ENCODE peak calls at places on chromosomes 6 and 20, in five cellular contexts. O, G, Y, I and D are unnamed samples.

GRCh38 chr20:45578151-45578660 is 878 bp downstream of the WFDC8 start:
- DNase-seq in O (no peak), G (no peak), Y (peak), I (no peak), D (no peak)

GRCh38 chr20:32356935-32357868 is 929 bp upstream of the ASXL1 start:
- DNase-seq in O (no peak), G (no peak), Y (no peak), I (no peak), D (no peak)

GRCh38 chr20:6489361-6490154 is 277.9 kb upstream of the BMP2 start:
- DNase-seq in O (no peak), G (no peak), Y (peak), I (no peak), D (no peak)

GRCh38 chr20:24495266-24495665 is 25.8 kb downstream of the SYNDIG1 start:
- DNase-seq in O (no peak), G (no peak), Y (no peak), I (no peak), D (no peak)

GRCh38 chr6:149457316-149457884 is 27.4 kb downstream of the ZC3H12D start:
- DNase-seq in O (no peak), G (no peak), Y (no peak), I (no peak), D (no peak)

GRCh38 chr20:12535770-12536169 is 473.0 kb upstream of the SPTLC3 start:
- DNase-seq in O (no peak), G (no peak), Y (no peak), I (no peak), D (no peak)

GRCh38 chr20:50321797-50322480 is 131.3 kb downstream of the CEBPB start:
- DNase-seq in O (no peak), G (no peak), Y (no peak), I (no peak), D (no peak)

GRCh38 chr20:37534401-37535157 is 6.9 kb upstream of the BLCAP start:
- DNase-seq in O (peak), G (peak), Y (peak), I (no peak), D (no peak)

GRCh38 chr20:60057866-60058807 is 99.9 kb downstream of the CDH26 start:
- DNase-seq in O (no peak), G (peak), Y (peak), I (peak), D (peak)

GRCh38 chr6:28368522-28368921 is 18.8 kb downstream of the ZKSCAN3 start:
- DNase-seq in O (no peak), G (no peak), Y (no peak), I (no peak), D (no peak)

GRCh38 chr6:155185544-155185943 is 78.3 kb upstream of the CLDN20 start:
- DNase-seq in O (no peak), G (no peak), Y (no peak), I (no peak), D (no peak)

GRCh38 chr20:36407196-36407733 is 101.1 kb downstream of the DLGAP4 start:
- DNase-seq in O (no peak), G (no peak), Y (no peak), I (no peak), D (no peak)

GRCh38 chr6:41780623-41781301 is at the start of gene PRICKLE4:
- DNase-seq in O (peak), G (no peak), Y (peak), I (peak), D (peak)